ENCODE peak calls at places on chromosome 2, in nine cellular contexts. Y is BE2C, T is psoas muscle, O is left lung, S is mesendoderm, N is left ventricle myocardium inferior, A is IMR-90, P is right lobe of liver, H is mucosa of descending colon. U is an unnamed sample.
A peak's percentile ranks its signal among the peaks of the same experiment; 100 is the strongest.

GRCh38 chr2:45610281-45611019 is 617 bp downstream of the SRBD1 start:
- DNase-seq in P (peak; percentile 30), H (peak; percentile 75), O (peak; percentile 56), N (peak; percentile 37), A (peak; percentile 59), S (peak; percentile 93), Y (peak; percentile 55), T (peak; percentile 59), U (peak; percentile 61)

GRCh38 chr2:168526641-168527040 is 70.6 kb downstream of the CERS6 start:
- DNase-seq in O (no peak), A (no peak), P (no peak), T (no peak), S (no peak), Y (no peak), N (no peak), H (no peak), U (no peak)

GRCh38 chr2:25851740-25852503 is 26.4 kb downstream of the ASXL2 start:
- DNase-seq in H (peak; percentile 35), P (peak; percentile 27), S (peak; percentile 69), O (no peak), A (peak; percentile 93), T (no peak), N (no peak), Y (no peak), U (no peak)

GRCh38 chr2:30963184-30963583 is 155.9 kb upstream of the CAPN13 start:
- DNase-seq in S (no peak), Y (no peak), N (no peak), T (no peak), O (no peak), H (no peak), P (no peak), A (no peak), U (no peak)

GRCh38 chr2:231721641-231722310 is 13.5 kb downstream of the PTMA start:
- DNase-seq in N (no peak), Y (no peak), O (no peak), S (no peak), P (no peak), H (no peak), A (no peak), T (no peak), U (no peak)

GRCh38 chr2:176490061-176490861 is 221.0 kb downstream of the MTX2 start:
- DNase-seq in N (peak; percentile 61), A (no peak), Y (no peak), O (peak; percentile 35), S (peak; percentile 82), T (peak; percentile 76), P (peak; percentile 24), H (no peak), U (peak; percentile 68)

GRCh38 chr2:202542142-202542541 is 92.6 kb upstream of the FAM117B start:
- DNase-seq in P (no peak), H (no peak), S (no peak), O (no peak), A (no peak), T (no peak), N (no peak), Y (peak; percentile 38), U (no peak)

GRCh38 chr2:151367571-151367970 is 10.2 kb downstream of the TNFAIP6 start:
- DNase-seq in N (no peak), S (no peak), A (peak; percentile 36), Y (no peak), H (no peak), T (no peak), O (no peak), P (no peak), U (no peak)

GRCh38 chr2:60152226-60152833 is 401.1 kb downstream of the BCL11A start:
- DNase-seq in Y (no peak), P (no peak), S (peak; percentile 64), A (peak; percentile 12), N (no peak), O (no peak), T (no peak), H (peak; percentile 17), U (no peak)

GRCh38 chr2:108924444-108925251 is 64.4 kb downstream of the EDAR start:
- DNase-seq in A (no peak), O (no peak), H (no peak), Y (no peak), S (no peak), T (no peak), P (no peak), N (no peak), U (peak; percentile 52)

GRCh38 chr2:230007931-230008707 is 60.6 kb downstream of the SLC16A14 start:
- DNase-seq in A (peak; percentile 71), O (peak; percentile 73), H (peak; percentile 89), Y (peak; percentile 76), P (peak; percentile 76), T (peak; percentile 72), N (peak; percentile 69), S (peak; percentile 75), U (peak; percentile 83)

GRCh38 chr2:71187589-71187988 is 39.3 kb downstream of the PAIP2B start:
- DNase-seq in T (no peak), P (no peak), O (no peak), H (no peak), Y (no peak), S (no peak), N (no peak), A (no peak), U (no peak)

GRCh38 chr2:14749869-14750268 is 117.4 kb downstream of the LRATD1 start:
- DNase-seq in H (no peak), N (no peak), T (no peak), A (peak; percentile 41), Y (no peak), S (no peak), P (no peak), O (no peak), U (no peak)

GRCh38 chr2:74374509-74375205 is 5.5 kb downstream of the DCTN1 start:
- DNase-seq in N (peak; percentile 78), Y (peak; percentile 86), T (peak; percentile 81), S (peak; percentile 96), P (no peak), O (peak; percentile 49), H (peak; percentile 63), A (peak; percentile 72), U (no peak)
- H3K4me3 ChIP-seq in N (peak overlapping the region; percentile 65), Y (peak overlapping the region; percentile 71), T (peak overlapping the region; percentile 33), S (no peak overlapping the region), P (no peak overlapping the region), O (no peak overlapping the region), H (no peak overlapping the region), A (no peak overlapping the region), U (no peak overlapping the region)

GRCh38 chr2:106127282-106127771 is 66.8 kb downstream of the UXS1 start:
- DNase-seq in H (peak; percentile 25), Y (no peak), T (no peak), O (no peak), S (no peak), P (no peak), A (peak; percentile 54), N (no peak), U (no peak)

GRCh38 chr2:106126705-106127281 is 67.3 kb downstream of the UXS1 start:
- DNase-seq in N (no peak), Y (no peak), O (no peak), P (no peak), H (no peak), A (no peak), S (no peak), T (no peak), U (no peak)

GRCh38 chr2:106126295-106126694 is 67.8 kb downstream of the UXS1 start:
- DNase-seq in H (no peak), P (no peak), Y (no peak), O (no peak), T (no peak), S (no peak), A (no peak), N (no peak), U (no peak)

GRCh38 chr2:106124787-106125549 is 69.1 kb downstream of the UXS1 start:
- DNase-seq in N (no peak), A (no peak), H (no peak), P (no peak), T (no peak), S (peak; percentile 31), O (no peak), Y (no peak), U (no peak)

DNA sequence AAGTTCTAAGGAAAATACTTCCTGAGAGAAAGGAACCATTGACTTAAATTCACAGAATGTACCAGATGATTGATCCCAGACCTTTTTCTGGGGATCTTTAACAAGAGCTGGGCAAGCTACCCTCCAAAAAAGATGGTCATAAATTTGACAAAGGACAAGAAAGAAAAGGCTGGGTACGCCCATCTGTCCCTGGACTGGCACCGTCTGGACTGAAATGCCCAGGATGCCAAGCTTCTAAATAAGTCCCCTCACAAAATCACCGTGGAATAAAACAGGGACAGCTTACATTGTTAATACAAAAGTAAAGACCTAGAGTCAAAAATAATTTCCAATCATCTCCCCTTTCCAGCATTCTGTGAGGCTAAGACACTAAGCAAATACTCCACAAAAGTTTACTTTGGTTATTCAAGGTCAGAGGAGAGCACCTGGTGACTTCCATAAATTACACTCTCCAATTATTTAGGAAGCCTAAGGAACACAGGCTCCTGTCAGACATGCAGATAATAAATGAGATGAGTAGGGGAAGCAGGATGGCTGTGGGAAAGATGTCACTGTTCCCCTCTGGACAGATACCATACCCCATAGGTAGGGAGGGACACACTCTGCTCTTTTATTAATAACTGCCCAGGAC is 69.9 kb downstream of the UXS1 start:
- DNase-seq in H (no peak), T (no peak), O (no peak), A (no peak), N (no peak), Y (no peak), S (no peak), P (no peak), U (no peak)
- H3K4me1 ChIP-seq in H (peaks cover 13% of the 10 kb centered on the region), T (peaks cover 2% of the 10 kb centered on the region), O (no peaks in the 10 kb centered on the region), A (peaks cover 6% of the 10 kb centered on the region), N (no peaks in the 10 kb centered on the region), Y (no peaks in the 10 kb centered on the region), S (no peaks in the 10 kb centered on the region), P (no peaks in the 10 kb centered on the region), U (peaks cover 17% of the 10 kb centered on the region)

DNA sequence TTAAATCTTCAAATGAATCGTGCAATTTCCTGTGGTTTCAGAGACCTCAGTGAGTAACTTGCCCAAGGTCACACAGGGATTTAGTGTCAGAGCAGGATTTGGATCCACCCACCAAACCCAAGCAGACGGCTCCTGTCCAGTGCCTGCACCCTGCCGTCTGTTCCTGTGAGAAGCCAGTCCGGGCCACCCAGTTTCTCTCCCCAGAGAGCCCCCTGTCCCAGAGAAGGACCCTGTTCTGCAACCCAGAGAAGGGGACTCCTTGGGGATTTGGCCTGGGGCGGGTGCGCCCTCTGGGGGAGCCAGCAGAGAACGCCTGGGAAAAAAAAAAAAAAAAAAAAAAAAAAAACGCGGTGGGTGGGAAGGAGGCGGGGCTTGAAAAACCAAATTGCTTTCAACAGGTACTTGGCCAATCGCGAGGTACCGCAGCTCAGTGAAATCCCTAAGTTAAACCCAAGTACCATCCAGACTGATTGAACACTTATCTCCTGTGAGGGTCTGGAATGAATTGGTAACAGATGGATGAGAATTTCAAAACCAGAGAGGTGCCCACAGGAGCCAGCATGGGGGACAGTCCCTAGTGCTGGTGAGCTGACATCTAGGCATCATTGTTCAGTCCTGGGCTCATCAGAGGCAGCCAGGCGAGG is 30.9 kb upstream of the REEP1 start:
- DNase-seq in Y (peak; percentile 62), A (peak; percentile 39), T (peak; percentile 65), S (peak; percentile 73), P (peak; percentile 40), H (peak; percentile 45), O (no peak), N (peak; percentile 32), U (no peak)
- H3K4me3 ChIP-seq in Y (no peak overlapping the region), A (no peak overlapping the region), T (peak overlapping the region; percentile 20), S (no peak overlapping the region), P (peak overlapping the region; percentile 24), H (no peak overlapping the region), O (no peak overlapping the region), N (no peak overlapping the region), U (no peak overlapping the region)

DNA sequence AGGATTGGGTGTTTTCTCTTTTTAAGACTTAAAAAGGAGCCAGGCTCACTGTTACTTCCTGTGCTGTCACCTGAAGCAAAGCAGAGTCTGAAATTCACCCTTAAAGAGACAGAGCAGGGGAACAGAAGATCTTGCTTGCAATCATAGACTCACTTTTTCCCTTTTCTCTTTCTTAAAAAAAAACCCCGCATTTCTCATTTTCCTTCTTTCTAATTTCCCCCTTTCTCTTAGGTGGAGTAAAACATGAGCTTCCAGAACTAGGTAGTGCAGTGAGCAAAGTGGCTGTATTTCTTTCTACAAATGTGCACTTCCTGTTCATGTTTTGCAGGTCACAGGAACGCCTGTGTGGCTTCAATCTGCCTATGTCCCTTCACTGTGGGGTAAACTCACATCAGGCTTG is 381.2 kb downstream of the LPIN1 start:
- DNase-seq in H (no peak), S (no peak), N (no peak), P (no peak), O (no peak), T (no peak), Y (no peak), A (no peak), U (no peak)
- H3K4me1 ChIP-seq in H (no peaks in the 10 kb centered on the region), S (no peaks in the 10 kb centered on the region), N (no peaks in the 10 kb centered on the region), P (no peaks in the 10 kb centered on the region), O (no peaks in the 10 kb centered on the region), T (no peaks in the 10 kb centered on the region), Y (no peaks in the 10 kb centered on the region), A (peaks cover 2% of the 10 kb centered on the region), U (peaks cover 5% of the 10 kb centered on the region)

U was measured in suprapubic skin.